ENCODE peak calls at places on chromosomes 16 and 17, in five cellular contexts. H is neural progenitor cell; V is CD4-positive, CD25-positive, alpha-beta regulatory T cell; D is naive thymus-derived CD4-positive, alpha-beta T cell; F is NB4. L is an unnamed sample.
A peak's percentile ranks its signal among the peaks of the same experiment; 100 is the strongest.

GRCh38 chr17:30530346-30531025 is 53.3 kb downstream of the GOSR1 start:
- DNase-seq in D (no peak), F (no peak), H (no peak), V (no peak), L (no peak)

GRCh38 chr16:58551496-58551895 is 36.2 kb downstream of the SETD6 start:
- DNase-seq in V (no peak), H (no peak), F (no peak), D (no peak), L (no peak)

GRCh38 chr17:65463242-65463641 is 98.2 kb downstream of the AXIN2 start:
- DNase-seq in V (no peak), F (no peak), D (no peak), H (no peak), L (no peak)

GRCh38 chr16:70152578-70153302 is 20.8 kb upstream of the CLEC18C start:
- DNase-seq in V (no peak), D (no peak), F (no peak), H (no peak), L (no peak)

GRCh38 chr16:20944861-20945390 is 44.4 kb downstream of the LYRM1 start:
- DNase-seq in F (peak; percentile 25), D (peak; percentile 16), H (no peak), V (peak; percentile 15), L (no peak)

GRCh38 chr17:2042355-2042929 is 620 bp downstream of the OVCA2 start:
- DNase-seq in V (no peak), F (no peak), D (no peak), H (peak; percentile 73), L (no peak)

GRCh38 chr16:78684040-78684611 is 584.7 kb downstream of the WWOX start:
- DNase-seq in F (peak; percentile 5), H (no peak), D (no peak), V (no peak), L (no peak)

GRCh38 chr17:29091591-29092291 is 48.8 kb downstream of the PIPOX start:
- DNase-seq in H (no peak), D (no peak), F (no peak), V (no peak), L (no peak)

GRCh38 chr16:49834496-49835009 is 21.4 kb downstream of the ZNF423 start:
- DNase-seq in D (no peak), F (no peak), H (peak; percentile 72), V (no peak), L (no peak)

GRCh38 chr17:42895185-42895555 is 5.4 kb upstream of the G6PC1 start:
- DNase-seq in H (no peak), D (no peak), F (no peak), V (no peak), L (no peak)

GRCh38 chr17:29059281-29059680 is 16.3 kb downstream of the PIPOX start:
- DNase-seq in V (no peak), H (no peak), D (no peak), F (no peak), L (no peak)

GRCh38 chr16:77211880-77212735 is 12.9 kb downstream of the SYCE1L start:
- DNase-seq in F (peak; percentile 45), D (peak; percentile 76), H (peak; percentile 83), V (peak; percentile 74), L (peak; percentile 73)

GRCh38 chr17:5123343-5124124 is 7.7 kb downstream of the USP6 start:
- DNase-seq in V (no peak), H (no peak), D (no peak), F (no peak), L (no peak)

GRCh38 chr17:34146440-34147043 is 108.5 kb upstream of the CCL2 start:
- DNase-seq in V (peak; percentile 8), H (peak; percentile 77), F (peak; percentile 49), D (peak; percentile 18), L (peak; percentile 10)

GRCh38 chr17:50363217-50364060 is 9.5 kb downstream of the MRPL27 start:
- DNase-seq in D (no peak), V (no peak), H (peak; percentile 94), F (peak; percentile 30), L (no peak)

GRCh38 chr16:49474741-49475140 is 101.1 kb downstream of the C16orf78 start:
- DNase-seq in H (no peak), F (no peak), D (no peak), V (no peak), L (no peak)

GRCh38 chr17:1714980-1715802 is 5.0 kb upstream of the TLCD2 start:
- DNase-seq in D (no peak), F (peak; percentile 52), H (peak; percentile 64), V (no peak), L (peak; percentile 65)

GRCh38 chr17:50519141-50519834 is 11.0 kb downstream of the MYCBPAP start:
- DNase-seq in H (no peak), D (no peak), V (no peak), F (no peak), L (no peak)

GRCh38 chr17:80991645-80992076 is at the start of gene CHMP6:
- DNase-seq in F (peak; percentile 84), V (peak; percentile 81), H (peak; percentile 89), D (peak; percentile 81), L (peak; percentile 74)

GRCh38 chr16:65833171-65833871 is 533.2 kb upstream of the CDH5 start:
- DNase-seq in V (no peak), H (no peak), F (no peak), D (no peak), L (no peak)

GRCh38 chr16:47198180-47198575 is 54.4 kb upstream of the NETO2 start:
- DNase-seq in H (no peak), V (no peak), D (no peak), F (no peak), L (no peak)

GRCh38 chr16:66127459-66128362 is 238.8 kb upstream of the CDH5 start:
- DNase-seq in F (no peak), H (peak; percentile 51), V (no peak), D (no peak), L (no peak)

GRCh38 chr17:38748329-38749221 is at the start of gene PCGF2:
- DNase-seq in V (no peak), H (peak; percentile 97), F (no peak), D (no peak), L (no peak)

GRCh38 chr16:54477766-54478165 is 191.2 kb upstream of the IRX3 start:
- DNase-seq in D (no peak), F (no peak), V (no peak), H (no peak), L (no peak)

GRCh38 chr16:23158114-23158513 is 8.9 kb upstream of the USP31 start:
- DNase-seq in F (no peak), D (no peak), V (no peak), H (no peak), L (no peak)

GRCh38 chr17:71022758-71023157 is 853.4 kb downstream of the KCNJ2 start:
- DNase-seq in F (no peak), D (no peak), H (no peak), V (no peak), L (no peak)

GRCh38 chr16:51853586-51853985 is 693.4 kb downstream of the TOX3 start:
- DNase-seq in F (no peak), V (no peak), D (no peak), H (peak; percentile 35), L (no peak)

GRCh38 chr16:88283596-88283995 is 99.2 kb upstream of the ZNF469 start:
- DNase-seq in V (no peak), H (no peak), F (no peak), D (no peak), L (no peak)

GRCh38 chr17:78774956-78775571 is 7.0 kb downstream of the CYTH1 start:
- DNase-seq in D (peak; percentile 55), F (peak; percentile 54), V (peak; percentile 53), H (no peak), L (peak; percentile 65)

DNA sequence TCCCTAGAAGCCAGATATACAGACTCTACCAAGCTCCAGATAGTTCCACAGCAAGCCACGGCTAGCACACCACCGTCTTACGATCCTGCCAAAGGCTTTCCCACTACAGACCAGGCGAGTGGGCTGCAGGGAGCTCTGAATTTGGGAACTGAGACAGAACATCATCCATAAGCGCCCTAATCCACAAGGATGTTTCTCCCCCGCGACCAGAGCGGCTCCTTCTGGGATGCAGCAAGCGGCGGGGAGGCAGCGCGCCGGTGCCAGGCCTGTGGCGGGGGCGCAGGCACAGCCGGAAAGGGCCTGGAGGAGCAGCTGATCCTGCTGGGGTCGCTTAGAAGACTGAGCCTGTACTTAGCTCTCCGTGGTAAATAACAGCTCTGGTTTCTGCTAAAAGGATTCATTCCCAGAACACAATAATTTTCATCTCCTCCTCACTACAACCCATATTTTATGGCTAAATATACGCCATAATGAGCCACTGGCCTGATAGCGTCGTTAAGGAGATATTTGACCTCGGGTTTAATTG is 16.2 kb upstream of the FOXF1 start:
- DNase-seq in V (no peak), H (peak; percentile 60), F (no peak), D (no peak), L (no peak)
- H3K4me3 ChIP-seq in V (no peak overlapping the region), H (no peak overlapping the region), F (no peak overlapping the region), D (no peak overlapping the region), L (no peak overlapping the region)

DNA sequence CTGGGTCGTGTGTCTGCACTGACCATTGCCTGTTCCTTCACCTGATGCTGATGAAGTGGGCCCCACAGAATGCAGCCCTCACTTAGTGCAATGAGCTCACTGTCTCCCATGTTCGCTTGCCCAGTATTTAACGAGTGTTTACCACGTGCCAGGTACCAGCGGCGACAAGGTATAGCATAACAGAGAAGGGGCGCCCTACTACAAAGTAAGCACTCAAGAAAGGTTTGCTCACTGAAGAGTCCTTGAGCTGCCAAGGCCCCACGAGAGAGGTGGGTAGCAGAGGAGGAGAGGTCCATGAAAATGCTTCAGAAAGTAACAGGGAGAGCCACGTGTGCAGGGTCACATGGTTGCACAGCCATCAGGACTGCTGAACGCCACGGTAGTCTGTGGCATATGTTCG is 230.0 kb downstream of the NTN1 start:
- DNase-seq in V (no peak), D (no peak), H (no peak), F (no peak), L (no peak)
- H3K4me3 ChIP-seq in V (no peak overlapping the region), D (no peak overlapping the region), H (no peak overlapping the region), F (no peak overlapping the region), L (no peak overlapping the region)

GRCh38 chr17:69944406-69944805 is 130.6 kb upstream of the KCNJ16 start:
- DNase-seq in H (no peak), D (no peak), F (no peak), V (no peak), L (no peak)

GRCh38 chr17:69948406-69948805 is 126.6 kb upstream of the KCNJ16 start:
- DNase-seq in F (no peak), H (no peak), V (no peak), D (no peak), L (no peak)

GRCh38 chr17:69943058-69943457 is 132.0 kb upstream of the KCNJ16 start:
- DNase-seq in D (no peak), V (no peak), H (no peak), F (no peak), L (no peak)

GRCh38 chr17:69947027-69947759 is 127.8 kb upstream of the KCNJ16 start:
- DNase-seq in F (no peak), H (no peak), V (no peak), D (no peak), L (no peak)

DNA sequence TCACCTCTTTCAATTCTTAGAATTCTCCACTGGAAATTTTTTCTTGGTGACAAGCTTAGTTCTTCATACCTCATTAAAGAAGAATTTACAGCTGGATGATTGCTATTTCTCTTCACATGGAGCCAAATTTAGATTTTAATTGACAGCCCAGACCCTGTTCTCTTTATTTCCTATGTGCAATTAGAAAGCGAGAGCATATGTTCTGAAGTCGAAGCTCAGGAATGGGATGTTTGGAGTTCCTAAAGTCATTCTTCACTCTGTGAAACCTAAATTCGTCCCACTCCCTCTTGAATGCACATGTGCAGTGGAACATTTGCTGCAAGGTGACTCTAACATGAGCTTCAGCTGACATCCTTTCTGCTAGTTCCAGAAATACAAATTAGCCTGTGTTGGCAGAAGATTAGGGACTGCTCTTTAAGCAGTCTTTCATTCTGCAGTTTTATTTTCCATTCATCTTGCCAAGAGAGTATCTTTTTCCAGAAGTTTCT is 129.3 kb upstream of the KCNJ16 start:
- DNase-seq in D (no peak), H (no peak), V (no peak), F (no peak), L (no peak)
- H3K4me3 ChIP-seq in D (no peak overlapping the region), H (no peak overlapping the region), V (no peak overlapping the region), F (no peak overlapping the region), L (no peak overlapping the region)

GRCh38 chr17:58997756-58998553 is 108.7 kb downstream of the TRIM37 start:
- DNase-seq in F (no peak), V (no peak), H (no peak), D (no peak), L (no peak)
- H3K4me3 ChIP-seq in F (no peak overlapping the region), V (no peak overlapping the region), H (no peak overlapping the region), D (no peak overlapping the region), L (no peak overlapping the region)

L was measured in CD8-positive, alpha-beta memory T cell.